ENCODE peak calls at places on chromosome 5, in seven cellular contexts. W, K, I, D, T, B and J are unnamed samples.

GRCh38 chr5:9241459-9241858 is 304.4 kb downstream of the SEMA5A start:
- DNase-seq in W (no peak), K (no peak), I (no peak), D (no peak), T (no peak), B (no peak), J (no peak)

GRCh38 chr5:170502692-170503091 is 1.1 kb upstream of the KCNIP1 start:
- DNase-seq in W (no peak), K (no peak), I (no peak), D (no peak), T (no peak), B (no peak), J (no peak)

GRCh38 chr5:124881333-124881732 is 134.9 kb upstream of the ZNF608 start:
- DNase-seq in W (no peak), K (no peak), I (no peak), D (no peak), T (no peak), B (no peak), J (no peak)

GRCh38 chr5:145752534-145752933 is 82.6 kb downstream of the PRELID2 start:
- DNase-seq in W (peak; percentile 56), K (no peak), I (no peak), D (no peak), T (no peak), B (no peak), J (no peak)

GRCh38 chr5:54470677-54471076 is 15.2 kb downstream of the HSPB3 start:
- DNase-seq in W (peak; percentile 84), K (no peak), I (peak; percentile 47), D (no peak), T (peak; percentile 74), B (no peak), J (no peak)

GRCh38 chr5:147384346-147385193 is 125.3 kb downstream of the DPYSL3 start:
- DNase-seq in W (no peak), K (no peak), I (no peak), D (no peak), T (peak; percentile 63), B (no peak), J (no peak)

GRCh38 chr5:102855684-102856373 is 100.7 kb downstream of the PAM start:
- DNase-seq in W (no peak), K (no peak), I (no peak), D (no peak), T (no peak), B (no peak), J (no peak)

GRCh38 chr5:17317499-17317898 is 100.1 kb downstream of the BASP1 start:
- DNase-seq in W (no peak), K (no peak), I (no peak), D (no peak), T (no peak), B (no peak), J (no peak)

GRCh38 chr5:135371738-135372232 is 27.2 kb downstream of the MACROH2A1 start:
- DNase-seq in W (peak; percentile 83), K (no peak), I (peak; percentile 58), D (no peak), T (peak; percentile 58), B (no peak), J (no peak)

GRCh38 chr5:40071870-40072269 is 607.8 kb upstream of the PTGER4 start:
- DNase-seq in W (no peak), K (no peak), I (no peak), D (no peak), T (peak; percentile 25), B (no peak), J (no peak)

GRCh38 chr5:124660229-124661093 is 86.0 kb downstream of the ZNF608 start:
- DNase-seq in W (no peak), K (no peak), I (no peak), D (no peak), T (peak; percentile 84), B (no peak), J (no peak)

GRCh38 chr5:160463775-160464465 is 42.3 kb downstream of the PTTG1 start:
- DNase-seq in W (peak; percentile 89), K (no peak), I (peak; percentile 36), D (no peak), T (peak; percentile 42), B (peak; percentile 58), J (no peak)

GRCh38 chr5:119009131-119009530 is 20.8 kb upstream of the DTWD2 start:
- DNase-seq in W (no peak), K (no peak), I (no peak), D (no peak), T (no peak), B (no peak), J (no peak)

GRCh38 chr5:1175015-1175414 is 26.4 kb upstream of the SLC6A19 start:
- DNase-seq in W (no peak), K (no peak), I (no peak), D (no peak), T (no peak), B (no peak), J (no peak)

GRCh38 chr5:17720070-17720469 is 85.8 kb downstream of the TAF11L14 start:
- DNase-seq in W (no peak), K (no peak), I (no peak), D (no peak), T (no peak), B (no peak), J (no peak)

GRCh38 chr5:73796164-73797141 is 170.5 kb downstream of the ARHGEF28 start:
- DNase-seq in W (peak; percentile 97), K (no peak), I (peak; percentile 71), D (no peak), T (peak; percentile 97), B (peak; percentile 53), J (no peak)